ENCODE peak calls at places on chromosomes 3 and 15, in five cellular contexts. One of them, this sample, is unnamed.

GRCh38 chr3:50639055-50639494 is 22.1 kb downstream of the MAPKAPK3 start:
- DNase-seq in upper lobe of left lung: no peak
- DNase-seq in A549: no peak
- DNase-seq in K562: no peak
- DNase-seq in thyroid gland: peak; percentile 37
- DNase-seq in this sample: no peak

GRCh38 chr3:46497556-46498265 is at the start of gene RTP3:
- DNase-seq in upper lobe of left lung: no peak
- DNase-seq in K562: no peak
- DNase-seq in A549: no peak
- DNase-seq in thyroid gland: no peak
- DNase-seq in this sample: no peak

GRCh38 chr15:85312486-85312885 is 67.9 kb upstream of the AKAP13 start:
- DNase-seq in A549: no peak
- DNase-seq in upper lobe of left lung: no peak
- DNase-seq in thyroid gland: no peak
- DNase-seq in K562: no peak
- DNase-seq in this sample: no peak

GRCh38 chr3:53775834-53776251 is 70.4 kb downstream of the CHDH start:
- DNase-seq in upper lobe of left lung: no peak
- DNase-seq in K562: no peak
- DNase-seq in thyroid gland: no peak
- DNase-seq in A549: no peak
- DNase-seq in this sample: no peak

GRCh38 chr15:94047566-94047965 is 183.8 kb upstream of the MCTP2 start:
- DNase-seq in upper lobe of left lung: no peak
- DNase-seq in thyroid gland: no peak
- DNase-seq in A549: no peak
- DNase-seq in K562: no peak
- DNase-seq in this sample: no peak

GRCh38 chr15:81813215-81813614 is 232.6 kb downstream of the MEX3B start:
- DNase-seq in upper lobe of left lung: no peak
- DNase-seq in thyroid gland: peak; percentile 3
- DNase-seq in A549: no peak
- DNase-seq in K562: peak; percentile 15
- DNase-seq in this sample: no peak

GRCh38 chr3:188950006-188950405 is 221.8 kb upstream of the TPRG1 start:
- DNase-seq in K562: no peak
- DNase-seq in thyroid gland: no peak
- DNase-seq in upper lobe of left lung: no peak
- DNase-seq in A549: no peak
- DNase-seq in this sample: no peak

GRCh38 chr3:127606981-127607595 is 8.9 kb downstream of the MCM2 start:
- DNase-seq in upper lobe of left lung: peak; percentile 77
- DNase-seq in K562: no peak
- DNase-seq in thyroid gland: no peak
- DNase-seq in A549: no peak
- DNase-seq in this sample: no peak

GRCh38 chr3:148077951-148078350 is 619.8 kb upstream of the AGTR1 start:
- DNase-seq in A549: no peak
- DNase-seq in upper lobe of left lung: no peak
- DNase-seq in K562: no peak
- DNase-seq in thyroid gland: no peak
- DNase-seq in this sample: no peak

GRCh38 chr15:52183562-52184173 is 7.5 kb downstream of the GNB5 start:
- DNase-seq in upper lobe of left lung: no peak
- DNase-seq in A549: peak; percentile 43
- DNase-seq in K562: peak; percentile 42
- DNase-seq in thyroid gland: peak; percentile 35
- DNase-seq in this sample: peak; percentile 59

GRCh38 chr3:38543602-38544001 is 47.5 kb downstream of the EXOG start:
- DNase-seq in A549: no peak
- DNase-seq in thyroid gland: no peak
- DNase-seq in upper lobe of left lung: peak; percentile 59
- DNase-seq in K562: no peak
- DNase-seq in this sample: no peak

GRCh38 chr3:5038243-5038642 is 59.0 kb downstream of the BHLHE40 start:
- DNase-seq in upper lobe of left lung: no peak
- DNase-seq in thyroid gland: no peak
- DNase-seq in K562: no peak
- DNase-seq in A549: no peak
- DNase-seq in this sample: no peak

GRCh38 chr3:58260733-58261132 is 23.1 kb downstream of the ABHD6 start:
- DNase-seq in A549: no peak
- DNase-seq in thyroid gland: peak; percentile 37
- DNase-seq in K562: no peak
- DNase-seq in upper lobe of left lung: no peak
- DNase-seq in this sample: no peak

GRCh38 chr15:72838311-72838731 is 54.8 kb upstream of the ADPGK start:
- DNase-seq in K562: no peak
- DNase-seq in upper lobe of left lung: no peak
- DNase-seq in A549: no peak
- DNase-seq in thyroid gland: no peak
- DNase-seq in this sample: no peak

GRCh38 chr15:39084683-39085530 is 496.0 kb upstream of the THBS1 start:
- DNase-seq in A549: no peak
- DNase-seq in upper lobe of left lung: no peak
- DNase-seq in K562: no peak
- DNase-seq in thyroid gland: no peak
- DNase-seq in this sample: peak; percentile 38

GRCh38 chr15:41490355-41490754 is 3.3 kb upstream of the ITPKA start:
- DNase-seq in A549: peak; percentile 54
- DNase-seq in upper lobe of left lung: no peak
- DNase-seq in K562: peak; percentile 46
- DNase-seq in thyroid gland: no peak
- DNase-seq in this sample: no peak

GRCh38 chr15:37125143-37125542 is 24.8 kb upstream of the MEIS2 start:
- DNase-seq in thyroid gland: no peak
- DNase-seq in A549: no peak
- DNase-seq in K562: no peak
- DNase-seq in upper lobe of left lung: no peak
- DNase-seq in this sample: no peak

GRCh38 chr15:56918046-56918906 is at the start of gene TCF12:
- DNase-seq in K562: peak; percentile 93
- DNase-seq in upper lobe of left lung: peak; percentile 97
- DNase-seq in A549: peak; percentile 91
- DNase-seq in thyroid gland: peak; percentile 95
- DNase-seq in this sample: peak; percentile 94

GRCh38 chr3:24740367-24740766 is 245.7 kb upstream of the THRB start:
- DNase-seq in upper lobe of left lung: no peak
- DNase-seq in A549: no peak
- DNase-seq in thyroid gland: no peak
- DNase-seq in K562: no peak
- DNase-seq in this sample: no peak

DNA sequence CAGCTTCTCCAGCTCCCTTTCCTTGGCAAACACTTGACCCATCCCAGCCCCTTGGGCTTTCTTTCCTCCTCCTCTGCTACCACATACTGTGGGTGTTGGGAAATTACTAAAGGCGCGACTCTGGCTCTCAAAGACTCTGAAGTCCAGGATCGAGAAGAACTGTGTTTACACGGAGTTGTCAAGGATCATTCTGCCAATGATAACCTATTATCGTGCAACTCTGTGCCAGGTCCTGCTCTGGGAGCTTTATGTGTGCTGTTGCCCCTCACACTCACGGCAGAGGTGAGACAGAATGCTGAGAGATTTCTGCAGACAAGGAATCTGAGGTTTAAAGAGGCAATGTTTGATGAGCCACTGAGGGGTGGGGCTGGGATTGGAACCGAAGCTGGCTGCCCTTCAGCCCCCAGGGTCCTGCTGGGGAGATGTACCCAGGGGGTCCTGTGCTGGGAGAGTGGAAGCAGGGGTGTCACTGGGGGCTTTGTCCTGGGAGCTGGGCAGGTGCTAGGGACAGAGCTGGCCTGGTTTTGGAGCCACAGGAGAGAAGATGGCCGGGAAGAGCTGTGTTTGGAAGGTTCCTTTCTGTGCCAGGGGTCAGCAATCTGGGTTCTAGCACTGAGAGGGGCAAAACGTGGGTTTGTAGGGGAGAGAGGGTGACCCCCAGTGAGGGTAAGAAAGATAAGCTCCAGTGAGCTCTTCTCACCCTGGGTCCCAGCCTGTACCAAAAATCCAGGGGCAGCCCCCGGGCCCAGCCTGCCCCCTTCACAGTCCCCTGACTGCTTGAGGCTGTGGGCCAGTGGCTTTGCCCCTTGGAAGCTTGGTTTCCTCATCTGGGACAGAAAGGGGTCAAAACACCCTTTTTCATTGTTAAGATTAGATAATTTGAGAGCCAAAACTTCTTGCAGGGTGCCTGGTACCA is 69.4 kb downstream of the SMAD3 start:
- DNase-seq in A549: no peak
- DNase-seq in upper lobe of left lung: no peak
- DNase-seq in K562: no peak
- DNase-seq in thyroid gland: no peak
- DNase-seq in this sample: no peak
- TF ChIP-seq POLR2A in A549: no peak
- TF ChIP-seq POLR2A in upper lobe of left lung: no peak
- TF ChIP-seq POLR2A in K562: no peak
- TF ChIP-seq POLR2A in thyroid gland: no peak
- TF ChIP-seq POLR2A in this sample: no peak

GRCh38 chr15:90917569-90917968 is 14.5 kb downstream of the MAN2A2 start:
- DNase-seq in K562: no peak
- DNase-seq in A549: no peak
- DNase-seq in upper lobe of left lung: no peak
- DNase-seq in thyroid gland: no peak
- DNase-seq in this sample: no peak

GRCh38 chr15:90915216-90915807 is 12.2 kb downstream of the MAN2A2 start:
- DNase-seq in A549: no peak
- DNase-seq in thyroid gland: no peak
- DNase-seq in upper lobe of left lung: no peak
- DNase-seq in K562: no peak
- DNase-seq in this sample: no peak

GRCh38 chr15:90914240-90915080 is 11.4 kb downstream of the MAN2A2 start:
- DNase-seq in K562: no peak
- DNase-seq in A549: no peak
- DNase-seq in upper lobe of left lung: no peak
- DNase-seq in thyroid gland: no peak
- DNase-seq in this sample: no peak

GRCh38 chr15:90916461-90916860 is 13.4 kb downstream of the MAN2A2 start:
- DNase-seq in K562: no peak
- DNase-seq in upper lobe of left lung: no peak
- DNase-seq in thyroid gland: no peak
- DNase-seq in A549: no peak
- DNase-seq in this sample: no peak

GRCh38 chr15:90915808-90916440 is 12.8 kb downstream of the MAN2A2 start:
- DNase-seq in upper lobe of left lung: no peak
- DNase-seq in A549: no peak
- DNase-seq in thyroid gland: no peak
- DNase-seq in K562: peak; percentile 66
- DNase-seq in this sample: peak; percentile 68
- TF ChIP-seq POLR2A in upper lobe of left lung: no peak
- TF ChIP-seq POLR2A in A549: no peak
- TF ChIP-seq POLR2A in thyroid gland: no peak
- TF ChIP-seq POLR2A in K562: no peak
- TF ChIP-seq POLR2A in this sample: no peak

GRCh38 chr3:194685723-194686413 is at the start of gene FAM43A:
- DNase-seq in A549: peak; percentile 86
- DNase-seq in K562: peak; percentile 68
- DNase-seq in thyroid gland: peak; percentile 94
- DNase-seq in upper lobe of left lung: peak; percentile 96
- DNase-seq in this sample: peak; percentile 72
- TF ChIP-seq POLR2A in A549: peak; percentile 99
- TF ChIP-seq POLR2A in K562: no peak
- TF ChIP-seq POLR2A in thyroid gland: peak; percentile 92
- TF ChIP-seq POLR2A in upper lobe of left lung: no peak
- TF ChIP-seq POLR2A in this sample: peak; percentile 90

GRCh38 chr15:67120009-67120838 is 54.8 kb downstream of the SMAD3 start:
- DNase-seq in upper lobe of left lung: no peak
- DNase-seq in thyroid gland: no peak
- DNase-seq in A549: no peak
- DNase-seq in K562: no peak
- DNase-seq in this sample: no peak

GRCh38 chr15:67119238-67119846 is 53.9 kb downstream of the SMAD3 start:
- DNase-seq in upper lobe of left lung: peak; percentile 33
- DNase-seq in A549: no peak
- DNase-seq in K562: no peak
- DNase-seq in thyroid gland: no peak
- DNase-seq in this sample: no peak

GRCh38 chr15:67121725-67122600 is 56.6 kb downstream of the SMAD3 start:
- DNase-seq in A549: no peak
- DNase-seq in K562: no peak
- DNase-seq in upper lobe of left lung: no peak
- DNase-seq in thyroid gland: no peak
- DNase-seq in this sample: no peak

GRCh38 chr15:67118808-67119207 is 53.4 kb downstream of the SMAD3 start:
- DNase-seq in K562: no peak
- DNase-seq in upper lobe of left lung: no peak
- DNase-seq in A549: no peak
- DNase-seq in thyroid gland: no peak
- DNase-seq in this sample: no peak

DNA sequence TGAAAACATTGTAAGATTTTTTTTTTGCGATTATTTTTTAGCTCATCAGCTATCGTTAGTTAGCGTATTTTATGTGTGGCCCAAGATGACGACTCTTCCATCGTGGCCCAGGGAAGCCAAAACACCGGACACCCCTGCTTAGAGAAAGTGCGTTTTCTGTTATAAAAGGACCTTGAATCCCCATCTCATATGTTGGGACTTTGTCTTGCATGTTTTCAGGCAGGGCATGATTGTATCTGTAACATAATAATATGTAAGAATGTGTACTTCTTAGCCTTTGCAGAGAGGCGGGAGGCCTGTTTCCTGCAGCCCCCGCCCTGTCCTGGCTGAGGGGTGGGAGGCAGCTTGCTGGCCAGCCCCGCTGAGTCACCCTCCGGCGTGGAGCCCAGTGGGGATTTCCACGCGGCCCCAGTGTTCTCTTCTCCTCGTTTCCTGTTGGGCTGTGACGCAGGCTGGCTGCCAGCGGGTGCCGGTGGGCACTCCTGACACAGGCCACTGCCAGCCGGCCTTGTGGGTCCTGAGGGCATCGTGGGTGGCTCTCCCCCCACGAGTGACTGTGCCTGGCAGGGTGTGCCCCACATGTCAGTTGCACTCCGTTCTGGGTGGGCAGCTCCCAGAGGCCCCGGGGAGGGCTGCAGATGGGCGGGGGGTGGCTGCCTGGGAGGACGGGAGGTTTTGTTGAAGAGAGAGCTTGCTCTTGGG is 55.6 kb downstream of the SMAD3 start:
- DNase-seq in A549: peak; percentile 87
- DNase-seq in upper lobe of left lung: peak; percentile 94
- DNase-seq in K562: peak; percentile 63
- DNase-seq in thyroid gland: peak; percentile 96
- DNase-seq in this sample: peak; percentile 88
- TF ChIP-seq POLR2A in A549: no peak
- TF ChIP-seq POLR2A in upper lobe of left lung: no peak
- TF ChIP-seq POLR2A in K562: no peak
- TF ChIP-seq POLR2A in thyroid gland: peak; percentile 22
- TF ChIP-seq POLR2A in this sample: peak; percentile 57